ENCODE peak calls at places on chromosome 18, in five cellular contexts. One of them, this sample, is unnamed.

GRCh38 chr18:75167759-75168211 is 41.2 kb downstream of the PTGR3 start:
- DNase-seq in stimulated activated CD8-positive, alpha-beta memory T cell treated with anti-CD3 and anti-CD28 coated beads, Interleukin-15, amount 100 ng/mL, for 1 hour: no peak
- DNase-seq in occipital lobe: no peak
- DNase-seq in CD8-positive, alpha-beta memory T cell: no peak
- DNase-seq in stimulated activated CD4-positive, alpha-beta T cell treated with anti-CD3 and anti-CD28 coated beads, Interleukin-2, amount 100 ng/mL, for 24 hours: no peak
- DNase-seq in this sample: no peak

GRCh38 chr18:45828917-45829811 is 3.7 kb downstream of the SIGLEC15 start:
- DNase-seq in stimulated activated CD8-positive, alpha-beta memory T cell treated with anti-CD3 and anti-CD28 coated beads, Interleukin-15, amount 100 ng/mL, for 1 hour: no peak
- DNase-seq in occipital lobe: no peak
- DNase-seq in CD8-positive, alpha-beta memory T cell: no peak
- DNase-seq in stimulated activated CD4-positive, alpha-beta T cell treated with anti-CD3 and anti-CD28 coated beads, Interleukin-2, amount 100 ng/mL, for 24 hours: no peak
- DNase-seq in this sample: no peak

GRCh38 chr18:79371536-79372210 is 24.1 kb upstream of the NFATC1 start:
- DNase-seq in stimulated activated CD8-positive, alpha-beta memory T cell treated with anti-CD3 and anti-CD28 coated beads, Interleukin-15, amount 100 ng/mL, for 1 hour: no peak
- DNase-seq in occipital lobe: no peak
- DNase-seq in CD8-positive, alpha-beta memory T cell: no peak
- DNase-seq in stimulated activated CD4-positive, alpha-beta T cell treated with anti-CD3 and anti-CD28 coated beads, Interleukin-2, amount 100 ng/mL, for 24 hours: no peak
- DNase-seq in this sample: no peak

GRCh38 chr18:54089749-54090459 is 134.6 kb downstream of the MBD2 start:
- DNase-seq in stimulated activated CD8-positive, alpha-beta memory T cell treated with anti-CD3 and anti-CD28 coated beads, Interleukin-15, amount 100 ng/mL, for 1 hour: no peak
- DNase-seq in occipital lobe: no peak
- DNase-seq in CD8-positive, alpha-beta memory T cell: no peak
- DNase-seq in stimulated activated CD4-positive, alpha-beta T cell treated with anti-CD3 and anti-CD28 coated beads, Interleukin-2, amount 100 ng/mL, for 24 hours: no peak
- DNase-seq in this sample: no peak

GRCh38 chr18:6069539-6069938 is 174.2 kb upstream of the TMEM200C start:
- DNase-seq in stimulated activated CD8-positive, alpha-beta memory T cell treated with anti-CD3 and anti-CD28 coated beads, Interleukin-15, amount 100 ng/mL, for 1 hour: no peak
- DNase-seq in occipital lobe: no peak
- DNase-seq in CD8-positive, alpha-beta memory T cell: no peak
- DNase-seq in stimulated activated CD4-positive, alpha-beta T cell treated with anti-CD3 and anti-CD28 coated beads, Interleukin-2, amount 100 ng/mL, for 24 hours: no peak
- DNase-seq in this sample: no peak

GRCh38 chr18:9209230-9209629 is 72.6 kb downstream of the ANKRD12 start:
- DNase-seq in stimulated activated CD8-positive, alpha-beta memory T cell treated with anti-CD3 and anti-CD28 coated beads, Interleukin-15, amount 100 ng/mL, for 1 hour: no peak
- DNase-seq in occipital lobe: no peak
- DNase-seq in CD8-positive, alpha-beta memory T cell: no peak
- DNase-seq in stimulated activated CD4-positive, alpha-beta T cell treated with anti-CD3 and anti-CD28 coated beads, Interleukin-2, amount 100 ng/mL, for 24 hours: no peak
- DNase-seq in this sample: no peak

GRCh38 chr18:29501952-29502351 is 1325.0 kb upstream of the CDH2 start:
- DNase-seq in stimulated activated CD8-positive, alpha-beta memory T cell treated with anti-CD3 and anti-CD28 coated beads, Interleukin-15, amount 100 ng/mL, for 1 hour: no peak
- DNase-seq in occipital lobe: no peak
- DNase-seq in CD8-positive, alpha-beta memory T cell: no peak
- DNase-seq in stimulated activated CD4-positive, alpha-beta T cell treated with anti-CD3 and anti-CD28 coated beads, Interleukin-2, amount 100 ng/mL, for 24 hours: no peak
- DNase-seq in this sample: no peak

GRCh38 chr18:73478191-73478590 is 610.4 kb upstream of the NETO1 start:
- DNase-seq in stimulated activated CD8-positive, alpha-beta memory T cell treated with anti-CD3 and anti-CD28 coated beads, Interleukin-15, amount 100 ng/mL, for 1 hour: no peak
- DNase-seq in occipital lobe: no peak
- DNase-seq in CD8-positive, alpha-beta memory T cell: no peak
- DNase-seq in stimulated activated CD4-positive, alpha-beta T cell treated with anti-CD3 and anti-CD28 coated beads, Interleukin-2, amount 100 ng/mL, for 24 hours: no peak
- DNase-seq in this sample: no peak

GRCh38 chr18:13973061-13973460 is 57.7 kb upstream of the MC2R start:
- DNase-seq in stimulated activated CD8-positive, alpha-beta memory T cell treated with anti-CD3 and anti-CD28 coated beads, Interleukin-15, amount 100 ng/mL, for 1 hour: no peak
- DNase-seq in occipital lobe: no peak
- DNase-seq in CD8-positive, alpha-beta memory T cell: no peak
- DNase-seq in stimulated activated CD4-positive, alpha-beta T cell treated with anti-CD3 and anti-CD28 coated beads, Interleukin-2, amount 100 ng/mL, for 24 hours: no peak
- DNase-seq in this sample: no peak

GRCh38 chr18:59988098-59988706 is 88.4 kb downstream of the PMAIP1 start:
- DNase-seq in stimulated activated CD8-positive, alpha-beta memory T cell treated with anti-CD3 and anti-CD28 coated beads, Interleukin-15, amount 100 ng/mL, for 1 hour: peak
- DNase-seq in occipital lobe: no peak
- DNase-seq in CD8-positive, alpha-beta memory T cell: peak
- DNase-seq in stimulated activated CD4-positive, alpha-beta T cell treated with anti-CD3 and anti-CD28 coated beads, Interleukin-2, amount 100 ng/mL, for 24 hours: peak
- DNase-seq in this sample: peak

GRCh38 chr18:26863921-26864497 is 1.5 kb downstream of the AQP4 start:
- DNase-seq in stimulated activated CD8-positive, alpha-beta memory T cell treated with anti-CD3 and anti-CD28 coated beads, Interleukin-15, amount 100 ng/mL, for 1 hour: no peak
- DNase-seq in occipital lobe: peak
- DNase-seq in CD8-positive, alpha-beta memory T cell: no peak
- DNase-seq in stimulated activated CD4-positive, alpha-beta T cell treated with anti-CD3 and anti-CD28 coated beads, Interleukin-2, amount 100 ng/mL, for 24 hours: no peak
- DNase-seq in this sample: no peak

GRCh38 chr18:44589709-44590108 is 91.0 kb upstream of the SETBP1 start:
- DNase-seq in stimulated activated CD8-positive, alpha-beta memory T cell treated with anti-CD3 and anti-CD28 coated beads, Interleukin-15, amount 100 ng/mL, for 1 hour: no peak
- DNase-seq in occipital lobe: no peak
- DNase-seq in CD8-positive, alpha-beta memory T cell: no peak
- DNase-seq in stimulated activated CD4-positive, alpha-beta T cell treated with anti-CD3 and anti-CD28 coated beads, Interleukin-2, amount 100 ng/mL, for 24 hours: no peak
- DNase-seq in this sample: no peak

GRCh38 chr18:42635378-42636048 is 480.0 kb downstream of the RIT2 start:
- DNase-seq in stimulated activated CD8-positive, alpha-beta memory T cell treated with anti-CD3 and anti-CD28 coated beads, Interleukin-15, amount 100 ng/mL, for 1 hour: no peak
- DNase-seq in occipital lobe: no peak
- DNase-seq in CD8-positive, alpha-beta memory T cell: no peak
- DNase-seq in stimulated activated CD4-positive, alpha-beta T cell treated with anti-CD3 and anti-CD28 coated beads, Interleukin-2, amount 100 ng/mL, for 24 hours: no peak
- DNase-seq in this sample: no peak

GRCh38 chr18:47265197-47265596 is 13.7 kb upstream of the SKOR2 start:
- DNase-seq in stimulated activated CD8-positive, alpha-beta memory T cell treated with anti-CD3 and anti-CD28 coated beads, Interleukin-15, amount 100 ng/mL, for 1 hour: no peak
- DNase-seq in occipital lobe: no peak
- DNase-seq in CD8-positive, alpha-beta memory T cell: no peak
- DNase-seq in stimulated activated CD4-positive, alpha-beta T cell treated with anti-CD3 and anti-CD28 coated beads, Interleukin-2, amount 100 ng/mL, for 24 hours: no peak
- DNase-seq in this sample: no peak

GRCh38 chr18:61596296-61596695 is 263.1 kb downstream of the CDH20 start:
- DNase-seq in stimulated activated CD8-positive, alpha-beta memory T cell treated with anti-CD3 and anti-CD28 coated beads, Interleukin-15, amount 100 ng/mL, for 1 hour: no peak
- DNase-seq in occipital lobe: no peak
- DNase-seq in CD8-positive, alpha-beta memory T cell: no peak
- DNase-seq in stimulated activated CD4-positive, alpha-beta T cell treated with anti-CD3 and anti-CD28 coated beads, Interleukin-2, amount 100 ng/mL, for 24 hours: no peak
- DNase-seq in this sample: no peak

GRCh38 chr18:74351354-74351753 is 35.7 kb downstream of the C18orf63 start:
- DNase-seq in stimulated activated CD8-positive, alpha-beta memory T cell treated with anti-CD3 and anti-CD28 coated beads, Interleukin-15, amount 100 ng/mL, for 1 hour: no peak
- DNase-seq in occipital lobe: no peak
- DNase-seq in CD8-positive, alpha-beta memory T cell: no peak
- DNase-seq in stimulated activated CD4-positive, alpha-beta T cell treated with anti-CD3 and anti-CD28 coated beads, Interleukin-2, amount 100 ng/mL, for 24 hours: no peak
- DNase-seq in this sample: no peak

GRCh38 chr18:69895081-69896047 is 52.3 kb downstream of the CD226 start:
- DNase-seq in stimulated activated CD8-positive, alpha-beta memory T cell treated with anti-CD3 and anti-CD28 coated beads, Interleukin-15, amount 100 ng/mL, for 1 hour: no peak
- DNase-seq in occipital lobe: no peak
- DNase-seq in CD8-positive, alpha-beta memory T cell: peak
- DNase-seq in stimulated activated CD4-positive, alpha-beta T cell treated with anti-CD3 and anti-CD28 coated beads, Interleukin-2, amount 100 ng/mL, for 24 hours: no peak
- DNase-seq in this sample: peak

GRCh38 chr18:23779696-23780303 is 90.5 kb downstream of the LAMA3 start:
- DNase-seq in stimulated activated CD8-positive, alpha-beta memory T cell treated with anti-CD3 and anti-CD28 coated beads, Interleukin-15, amount 100 ng/mL, for 1 hour: no peak
- DNase-seq in occipital lobe: no peak
- DNase-seq in CD8-positive, alpha-beta memory T cell: no peak
- DNase-seq in stimulated activated CD4-positive, alpha-beta T cell treated with anti-CD3 and anti-CD28 coated beads, Interleukin-2, amount 100 ng/mL, for 24 hours: no peak
- DNase-seq in this sample: no peak

GRCh38 chr18:58900015-58900649 is 35.5 kb downstream of the ZNF532 start:
- DNase-seq in stimulated activated CD8-positive, alpha-beta memory T cell treated with anti-CD3 and anti-CD28 coated beads, Interleukin-15, amount 100 ng/mL, for 1 hour: no peak
- DNase-seq in occipital lobe: no peak
- DNase-seq in CD8-positive, alpha-beta memory T cell: no peak
- DNase-seq in stimulated activated CD4-positive, alpha-beta T cell treated with anti-CD3 and anti-CD28 coated beads, Interleukin-2, amount 100 ng/mL, for 24 hours: no peak
- DNase-seq in this sample: no peak

GRCh38 chr18:60892855-60893254 is 440.4 kb upstream of the CDH20 start:
- DNase-seq in stimulated activated CD8-positive, alpha-beta memory T cell treated with anti-CD3 and anti-CD28 coated beads, Interleukin-15, amount 100 ng/mL, for 1 hour: no peak
- DNase-seq in occipital lobe: no peak
- DNase-seq in CD8-positive, alpha-beta memory T cell: no peak
- DNase-seq in stimulated activated CD4-positive, alpha-beta T cell treated with anti-CD3 and anti-CD28 coated beads, Interleukin-2, amount 100 ng/mL, for 24 hours: no peak
- DNase-seq in this sample: no peak

GRCh38 chr18:24763765-24764548 is 303.5 kb downstream of the HRH4 start:
- DNase-seq in stimulated activated CD8-positive, alpha-beta memory T cell treated with anti-CD3 and anti-CD28 coated beads, Interleukin-15, amount 100 ng/mL, for 1 hour: no peak
- DNase-seq in occipital lobe: peak
- DNase-seq in CD8-positive, alpha-beta memory T cell: no peak
- DNase-seq in stimulated activated CD4-positive, alpha-beta T cell treated with anti-CD3 and anti-CD28 coated beads, Interleukin-2, amount 100 ng/mL, for 24 hours: no peak
- DNase-seq in this sample: no peak

GRCh38 chr18:29648891-29649290 is 1393.7 kb downstream of the DSC3 start:
- DNase-seq in stimulated activated CD8-positive, alpha-beta memory T cell treated with anti-CD3 and anti-CD28 coated beads, Interleukin-15, amount 100 ng/mL, for 1 hour: no peak
- DNase-seq in occipital lobe: no peak
- DNase-seq in CD8-positive, alpha-beta memory T cell: no peak
- DNase-seq in stimulated activated CD4-positive, alpha-beta T cell treated with anti-CD3 and anti-CD28 coated beads, Interleukin-2, amount 100 ng/mL, for 24 hours: no peak
- DNase-seq in this sample: no peak

GRCh38 chr18:46462523-46462922 is 194.5 kb downstream of the LOXHD1 start:
- DNase-seq in stimulated activated CD8-positive, alpha-beta memory T cell treated with anti-CD3 and anti-CD28 coated beads, Interleukin-15, amount 100 ng/mL, for 1 hour: no peak
- DNase-seq in occipital lobe: no peak
- DNase-seq in CD8-positive, alpha-beta memory T cell: no peak
- DNase-seq in stimulated activated CD4-positive, alpha-beta T cell treated with anti-CD3 and anti-CD28 coated beads, Interleukin-2, amount 100 ng/mL, for 24 hours: no peak
- DNase-seq in this sample: no peak

GRCh38 chr18:10841203-10841602 is 308.2 kb downstream of the PIEZO2 start:
- DNase-seq in stimulated activated CD8-positive, alpha-beta memory T cell treated with anti-CD3 and anti-CD28 coated beads, Interleukin-15, amount 100 ng/mL, for 1 hour: no peak
- DNase-seq in occipital lobe: no peak
- DNase-seq in CD8-positive, alpha-beta memory T cell: no peak
- DNase-seq in stimulated activated CD4-positive, alpha-beta T cell treated with anti-CD3 and anti-CD28 coated beads, Interleukin-2, amount 100 ng/mL, for 24 hours: no peak
- DNase-seq in this sample: no peak

GRCh38 chr18:7116832-7117389 is 686 bp downstream of the LAMA1 start:
- DNase-seq in stimulated activated CD8-positive, alpha-beta memory T cell treated with anti-CD3 and anti-CD28 coated beads, Interleukin-15, amount 100 ng/mL, for 1 hour: no peak
- DNase-seq in occipital lobe: no peak
- DNase-seq in CD8-positive, alpha-beta memory T cell: no peak
- DNase-seq in stimulated activated CD4-positive, alpha-beta T cell treated with anti-CD3 and anti-CD28 coated beads, Interleukin-2, amount 100 ng/mL, for 24 hours: no peak
- DNase-seq in this sample: no peak

GRCh38 chr18:75472391-75472790 is 44.9 kb upstream of the SMIM21 start:
- DNase-seq in stimulated activated CD8-positive, alpha-beta memory T cell treated with anti-CD3 and anti-CD28 coated beads, Interleukin-15, amount 100 ng/mL, for 1 hour: no peak
- DNase-seq in occipital lobe: no peak
- DNase-seq in CD8-positive, alpha-beta memory T cell: no peak
- DNase-seq in stimulated activated CD4-positive, alpha-beta T cell treated with anti-CD3 and anti-CD28 coated beads, Interleukin-2, amount 100 ng/mL, for 24 hours: no peak
- DNase-seq in this sample: no peak